ENCODE peak calls at places on chromosomes 2 and 18, in nine cellular contexts. Z is kidney, G is foreskin fibroblast, I is A549, H is endothelial cell, A is glutamatergic neuron, N is OCI-LY7, X is choroid plexus epithelial cell, Q is HFFc6. M is an unnamed sample.

GRCh38 chr18:12030667-12031066 is 49.4 kb downstream of the IMPA2 start:
- DNase-seq in H (no peak), Z (no peak), Q (no peak), A (no peak), N (no peak), I (no peak), G (no peak), X (no peak), M (no peak)

GRCh38 chr18:10120622-10121021 is 206.8 kb downstream of the VAPA start:
- DNase-seq in Z (no peak), A (no peak), N (no peak), I (no peak), Q (no peak), H (no peak), X (no peak), G (no peak), M (no peak)

GRCh38 chr2:45881970-45882581 is 230.6 kb downstream of the PRKCE start:
- DNase-seq in A (no peak), Q (no peak), H (no peak), X (no peak), N (no peak), G (no peak), Z (no peak), I (no peak), M (no peak)

GRCh38 chr2:160836755-160837154 is 323.5 kb upstream of the TANK start:
- DNase-seq in Z (no peak), X (peak; percentile 94), A (no peak), N (no peak), H (no peak), G (peak; percentile 94), Q (peak; percentile 92), I (no peak), M (no peak)

GRCh38 chr18:45456076-45457066 is 158.9 kb upstream of the SLC14A2 start:
- DNase-seq in I (no peak), Q (no peak), A (no peak), Z (no peak), H (no peak), G (peak; percentile 3), X (peak; percentile 5), N (peak; percentile 56), M (no peak)

GRCh38 chr18:45505497-45506206 is 109.6 kb upstream of the SLC14A2 start:
- DNase-seq in H (no peak), N (no peak), G (peak; percentile 62), Q (no peak), A (no peak), Z (no peak), X (peak; percentile 62), I (no peak), M (no peak)

GRCh38 chr2:158124896-158125295 is 23.2 kb downstream of the UPP2 start:
- DNase-seq in Z (no peak), X (no peak), H (no peak), A (no peak), Q (no peak), G (no peak), I (no peak), N (no peak), M (no peak)

GRCh38 chr2:215269397-215270117 is 42.3 kb upstream of the ATIC start:
- DNase-seq in I (peak; percentile 18), X (peak; percentile 91), Q (peak; percentile 62), Z (no peak), A (peak; percentile 56), H (peak; percentile 73), N (peak; percentile 70), G (peak; percentile 83), M (peak; percentile 48)

GRCh38 chr2:20212459-20212870 is 12.5 kb downstream of the SDC1 start:
- DNase-seq in A (no peak), I (no peak), Z (peak; percentile 80), Q (no peak), N (peak; percentile 48), X (peak; percentile 72), H (no peak), G (peak; percentile 65), M (no peak)

GRCh38 chr18:63001861-63002260 is 286.5 kb downstream of the PHLPP1 start:
- DNase-seq in I (no peak), Q (no peak), H (no peak), A (no peak), N (no peak), Z (no peak), X (no peak), G (no peak), M (no peak)

GRCh38 chr2:189143930-189144329 is 35.6 kb downstream of the COL5A2 start:
- DNase-seq in N (no peak), G (peak; percentile 92), A (no peak), Q (peak; percentile 66), Z (no peak), I (no peak), H (no peak), X (peak; percentile 91), M (no peak)

GRCh38 chr2:203861607-203862006 is 6.0 kb upstream of the CTLA4 start:
- DNase-seq in Q (no peak), Z (no peak), G (no peak), H (no peak), X (no peak), I (no peak), A (no peak), N (no peak), M (no peak)

GRCh38 chr2:194253528-194254259 is 1403.3 kb upstream of the SLC39A10 start:
- DNase-seq in X (no peak), I (no peak), G (no peak), H (no peak), Q (no peak), Z (peak; percentile 36), A (no peak), N (no peak), M (no peak)

GRCh38 chr2:1837022-1837421 is 92.7 kb upstream of the PXDN start:
- DNase-seq in X (peak; percentile 37), Z (no peak), A (no peak), Q (no peak), G (peak; percentile 10), H (no peak), N (no peak), I (no peak), M (peak; percentile 42)

GRCh38 chr18:58788971-58789797 is 75.5 kb upstream of the ZNF532 start:
- DNase-seq in Q (peak; percentile 67), I (peak; percentile 77), A (no peak), H (peak; percentile 26), N (no peak), X (peak; percentile 73), G (peak; percentile 62), Z (peak; percentile 93), M (no peak)

GRCh38 chr18:44309185-44309584 is 371.5 kb upstream of the SETBP1 start:
- DNase-seq in H (no peak), G (peak; percentile 65), N (no peak), Q (no peak), I (no peak), Z (no peak), A (no peak), X (peak; percentile 45), M (no peak)

GRCh38 chr18:76354348-76354747 is 140.7 kb downstream of the ZNF516 start:
- DNase-seq in A (no peak), X (peak; percentile 48), H (no peak), N (no peak), I (no peak), Z (no peak), G (peak; percentile 67), Q (peak; percentile 46), M (no peak)

GRCh38 chr2:41204315-41204714 is 752.4 kb upstream of the SLC8A1 start:
- DNase-seq in G (no peak), Z (no peak), H (no peak), N (no peak), I (no peak), X (no peak), Q (no peak), A (no peak), M (no peak)

GRCh38 chr18:49931179-49931578 is 117.8 kb upstream of the ACAA2 start:
- DNase-seq in A (no peak), I (no peak), Q (no peak), G (no peak), X (no peak), H (no peak), N (no peak), Z (no peak), M (no peak)

GRCh38 chr2:60513191-60513590 is 40.3 kb downstream of the BCL11A start:
- DNase-seq in X (no peak), G (no peak), I (no peak), H (no peak), A (no peak), Q (no peak), Z (no peak), N (no peak), M (no peak)

GRCh38 chr18:48656582-48656981 is 117.8 kb downstream of the CTIF start:
- DNase-seq in Z (no peak), N (no peak), X (peak; percentile 41), A (no peak), H (no peak), Q (peak; percentile 49), I (no peak), G (peak; percentile 76), M (no peak)
- TF ChIP-seq CTCF in Z (no peak), N (no peak), X (no peak), A (no peak), H (no peak), Q (no peak), I (no peak), G (no peak), M (no peak)

DNA sequence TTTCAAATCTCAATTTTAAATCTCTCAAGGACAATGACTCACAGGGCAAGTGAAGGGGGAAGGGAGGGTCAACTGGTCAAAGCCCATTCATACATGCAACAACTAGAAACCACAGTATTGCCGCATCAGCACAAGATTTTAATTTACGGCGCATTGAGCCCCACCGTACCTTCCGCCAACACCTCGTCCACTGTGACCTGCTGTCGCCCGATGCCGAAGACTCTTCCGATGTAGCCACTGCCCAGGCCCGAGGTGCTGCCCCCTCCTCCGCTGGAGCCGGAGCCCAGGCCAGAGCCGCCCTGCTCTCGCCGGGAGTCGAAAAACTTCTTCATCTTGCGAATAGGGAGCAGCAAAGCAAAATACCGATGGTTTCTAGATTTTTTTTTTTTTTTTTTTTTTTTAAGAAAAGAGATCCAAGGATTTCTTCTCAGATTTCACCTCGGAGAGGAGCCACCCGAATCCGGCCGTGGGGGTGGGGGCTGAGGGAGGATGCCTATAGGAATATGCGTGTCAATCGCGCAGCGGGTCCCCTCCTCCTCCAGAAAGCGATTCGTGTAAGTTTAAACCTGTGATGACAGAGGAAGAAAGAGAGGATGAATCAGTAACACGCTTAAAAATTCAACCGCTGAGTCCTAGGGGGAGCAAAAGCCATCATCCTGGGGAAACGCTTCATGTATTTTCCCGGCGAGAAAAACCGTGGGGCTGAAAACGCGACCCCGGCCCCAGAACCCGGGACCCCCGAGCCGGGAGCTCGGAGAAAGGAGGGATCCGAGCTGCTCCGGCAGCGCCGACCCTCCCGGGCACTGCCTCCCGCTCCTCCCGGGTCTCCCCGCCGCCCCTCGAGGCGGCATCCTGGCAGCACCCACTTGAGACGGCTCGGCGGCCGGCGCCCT is 584 bp downstream of the AAK1 start:
- DNase-seq in H (peak; percentile 37), Z (peak; percentile 86), I (peak; percentile 58), Q (peak; percentile 76), N (peak; percentile 45), G (peak; percentile 92), X (peak; percentile 87), A (peak; percentile 64), M (peak; percentile 62)
- TF ChIP-seq CTCF in H (no peak), Z (no peak), I (no peak), Q (no peak), N (peak; percentile 35), G (no peak), X (peak; percentile 2), A (no peak), M (no peak)

GRCh38 chr2:11142330-11142729 is 12.9 kb upstream of the SLC66A3 start:
- DNase-seq in A (no peak), H (no peak), Q (no peak), I (no peak), G (no peak), Z (peak; percentile 1), X (no peak), N (no peak), M (no peak)
- TF ChIP-seq CTCF in A (no peak), H (no peak), Q (no peak), I (no peak), G (no peak), Z (no peak), X (peak; percentile 5), N (no peak), M (no peak)

GRCh38 chr2:128734521-128735295 is 416.0 kb upstream of the HS6ST1 start:
- DNase-seq in Q (no peak), G (no peak), I (no peak), Z (peak; percentile 89), X (peak; percentile 88), A (no peak), H (no peak), N (peak; percentile 65), M (no peak)
- TF ChIP-seq CTCF in Q (no peak), G (no peak), I (no peak), Z (no peak), X (no peak), A (no peak), H (no peak), N (peak; percentile 55), M (no peak)